ENCODE peak calls at places on chromosomes 7 and 10, in ten cellular contexts. N is cardiac fibroblast; X is breast epithelium; P is H7; L is stimulated activated CD8-positive, alpha-beta memory T cell treated with anti-CD3 and anti-CD28 coated beads, Interleukin-12 subunit alpha, Interleukin-12 subunit beta, amount 100 ng/mL, for 1 hour; C is GM12865; S is psoas muscle; Y is ureter; A is aorta; F is lower lobe of right lung. W is an unnamed sample.

GRCh38 chr7:69708857-69709256 is 110.6 kb downstream of the AUTS2 start:
- DNase-seq in N (peak; percentile 26), X (no peak), P (no peak), L (no peak), C (no peak), S (no peak), Y (no peak), A (no peak), F (no peak), W (no peak)

GRCh38 chr7:16067695-16068094 is 353.6 kb downstream of the CRPPA start:
- DNase-seq in N (no peak), X (no peak), P (no peak), L (no peak), C (no peak), S (no peak), Y (no peak), A (no peak), F (no peak), W (no peak)

GRCh38 chr7:36763084-36763807 is 39.0 kb upstream of the AOAH start:
- DNase-seq in N (no peak), X (no peak), P (no peak), L (no peak), C (no peak), S (no peak), Y (no peak), A (no peak), F (no peak), W (no peak)

GRCh38 chr10:102419561-102420442 is 834 bp upstream of the FBXL15 start:
- DNase-seq in N (peak; percentile 23), X (no peak), P (peak; percentile 99), L (peak; percentile 57), C (peak; percentile 47), S (peak; percentile 79), Y (no peak), A (peak; percentile 70), F (no peak), W (no peak)

GRCh38 chr7:156230576-156230975 is 410.0 kb upstream of the RNF32 start:
- DNase-seq in N (no peak), X (no peak), P (no peak), L (no peak), C (no peak), S (no peak), Y (no peak), A (no peak), F (no peak), W (no peak)

GRCh38 chr10:80173441-80173840 is 31.9 kb downstream of the ANXA11 start:
- DNase-seq in N (no peak), X (no peak), P (no peak), L (no peak), C (no peak), S (peak; percentile 81), Y (peak; percentile 37), A (no peak), F (no peak), W (no peak)

GRCh38 chr7:22610258-22610657 is 110.3 kb upstream of the STEAP1B start:
- DNase-seq in N (no peak), X (no peak), P (no peak), L (no peak), C (no peak), S (no peak), Y (no peak), A (no peak), F (no peak), W (no peak)

GRCh38 chr7:100584677-100585510 is 1.0 kb downstream of the LRCH4 start:
- DNase-seq in N (peak; percentile 94), X (peak; percentile 53), P (peak; percentile 90), L (no peak), C (no peak), S (no peak), Y (no peak), A (peak; percentile 56), F (peak; percentile 59), W (no peak)

GRCh38 chr7:90595801-90596683 is at the start of gene CDK14:
- DNase-seq in N (peak; percentile 77), X (peak; percentile 74), P (peak; percentile 92), L (no peak), C (peak; percentile 72), S (peak; percentile 90), Y (peak; percentile 73), A (peak; percentile 91), F (peak; percentile 91), W (peak; percentile 60)

GRCh38 chr7:74362262-74362661 is 73.1 kb downstream of the CLIP2 start:
- DNase-seq in N (peak; percentile 13), X (no peak), P (no peak), L (no peak), C (no peak), S (no peak), Y (no peak), A (no peak), F (no peak), W (no peak)

GRCh38 chr7:78437118-78437517 is 638.5 kb downstream of the PHTF2 start:
- DNase-seq in N (peak; percentile 25), X (no peak), P (no peak), L (no peak), C (no peak), S (no peak), Y (no peak), A (no peak), F (no peak), W (no peak)

GRCh38 chr7:49396194-49396593 is 377.2 kb upstream of the VWC2 start:
- DNase-seq in N (no peak), X (no peak), P (no peak), L (no peak), C (no peak), S (no peak), Y (no peak), A (no peak), F (no peak), W (no peak)

GRCh38 chr10:15202639-15203038 is 34.1 kb upstream of the NMT2 start:
- DNase-seq in N (no peak), X (no peak), P (no peak), L (no peak), C (no peak), S (no peak), Y (no peak), A (no peak), F (no peak), W (no peak)

GRCh38 chr7:49643321-49643720 is 130.1 kb upstream of the VWC2 start:
- DNase-seq in N (no peak), X (no peak), P (no peak), L (no peak), C (no peak), S (no peak), Y (no peak), A (no peak), F (no peak), W (no peak)

GRCh38 chr10:91885362-91886079 is 23.8 kb downstream of the FGFBP3 start:
- DNase-seq in N (no peak), X (no peak), P (no peak), L (no peak), C (no peak), S (no peak), Y (no peak), A (no peak), F (no peak), W (no peak)

W was measured in omental fat pad.